ENCODE peak calls at places on chromosomes 13 and 19, in four cellular contexts. V is mucosa of descending colon, H is cardiac muscle cell, Q is A549. S is an unnamed sample.

GRCh38 chr13:35789335-35790166 is 313.1 kb upstream of the MAB21L1 start:
- DNase-seq in H (peak; percentile 49), Q (peak; percentile 7), V (no peak), S (no peak)

GRCh38 chr19:49559928-49560327 is 20.4 kb downstream of the NOSIP start:
- DNase-seq in Q (no peak), H (no peak), V (peak; percentile 33), S (no peak)

GRCh38 chr13:112733661-112734379 is 44.0 kb downstream of the ATP11A start:
- DNase-seq in H (peak; percentile 45), Q (no peak), V (no peak), S (no peak)

GRCh38 chr19:4046946-4047683 is 19.6 kb downstream of the ZBTB7A start:
- DNase-seq in H (no peak), Q (no peak), V (no peak), S (no peak)

GRCh38 chr19:50870417-50871089 is 2.7 kb upstream of the KLK2 start:
- DNase-seq in Q (peak; percentile 65), V (no peak), H (no peak), S (no peak)

GRCh38 chr13:113903361-113903760 is 39.5 kb upstream of the GAS6 start:
- DNase-seq in H (no peak), Q (no peak), V (no peak), S (no peak)

GRCh38 chr19:28685802-28686201 is 527.1 kb downstream of the UQCRFS1 start:
- DNase-seq in H (no peak), Q (no peak), V (no peak), S (no peak)

GRCh38 chr19:58386576-58387337 is at the start of gene RPS5:
- DNase-seq in V (peak; percentile 98), H (peak; percentile 99), Q (peak; percentile 100), S (peak; percentile 97)

GRCh38 chr19:3506384-3507340 is 551 bp downstream of the FZR1 start:
- DNase-seq in H (peak; percentile 43), Q (no peak), V (peak; percentile 51), S (no peak)

GRCh38 chr19:53977991-53978731 is 13.3 kb upstream of the CACNG6 start:
- DNase-seq in V (peak; percentile 26), H (peak; percentile 97), Q (peak; percentile 99), S (peak; percentile 55)

GRCh38 chr13:27622102-27622820 is 569 bp downstream of the POLR1D start:
- DNase-seq in V (peak; percentile 50), Q (no peak), H (peak; percentile 50), S (no peak)

GRCh38 chr19:55099557-55100506 is 17.6 kb downstream of the PPP1R12C start:
- DNase-seq in V (no peak), Q (no peak), H (peak; percentile 58), S (no peak)

GRCh38 chr13:54133721-54134120 is 1105.1 kb downstream of the OLFM4 start:
- DNase-seq in H (no peak), Q (no peak), V (no peak), S (no peak)

GRCh38 chr13:76937416-76937815 is 10.9 kb upstream of the ACOD1 start:
- DNase-seq in H (no peak), V (no peak), Q (peak; percentile 3), S (peak; percentile 65)

GRCh38 chr13:73303858-73304257 is 245.1 kb downstream of the KLF5 start:
- DNase-seq in H (no peak), Q (no peak), V (no peak), S (no peak)

GRCh38 chr19:52270266-52270885 is 989 bp downstream of the ZNF766 start:
- DNase-seq in Q (peak; percentile 47), H (no peak), V (peak; percentile 9), S (no peak)

GRCh38 chr19:54448037-54448773 is 794 bp upstream of the LENG8 start:
- DNase-seq in H (peak; percentile 69), Q (peak; percentile 71), V (peak; percentile 68), S (peak; percentile 64)

GRCh38 chr19:3154957-3155736 is 19.3 kb downstream of the GNA15 start:
- DNase-seq in Q (peak; percentile 75), V (peak; percentile 62), H (no peak), S (peak; percentile 94)

GRCh38 chr13:36817996-36818395 is 1.0 kb upstream of the RFXAP start:
- DNase-seq in V (no peak), H (no peak), Q (no peak), S (no peak)

GRCh38 chr19:43618921-43619261 is 538 bp downstream of the ZNF428 start:
- DNase-seq in V (no peak), Q (peak; percentile 53), H (no peak), S (no peak)

GRCh38 chr13:51832471-51833152 is 12.4 kb downstream of the TMEM272 start:
- DNase-seq in V (peak; percentile 27), H (peak; percentile 28), Q (peak; percentile 21), S (peak; percentile 55)

GRCh38 chr13:20392530-20392929 is 133.1 kb downstream of the CRYL1 start:
- DNase-seq in Q (no peak), V (no peak), H (no peak), S (no peak)

GRCh38 chr19:14138576-14139265 is 2.3 kb upstream of the ASF1B start:
- DNase-seq in H (peak; percentile 39), V (no peak), Q (no peak), S (no peak)

GRCh38 chr19:38683393-38684077 is 36.1 kb downstream of the ACTN4 start:
- DNase-seq in V (peak; percentile 90), Q (peak; percentile 100), H (peak; percentile 56), S (peak; percentile 92)

GRCh38 chr19:38699647-38700349 is 44.5 kb downstream of the CAPN12 start:
- DNase-seq in Q (no peak), V (no peak), H (no peak), S (no peak)

GRCh38 chr19:1423445-1424181 is 14.6 kb upstream of the RPS15 start:
- DNase-seq in Q (no peak), H (no peak), V (no peak), S (no peak)

GRCh38 chr19:16368385-16369305 is 44.0 kb downstream of the KLF2 start:
- DNase-seq in V (no peak), H (no peak), Q (no peak), S (no peak)

GRCh38 chr13:41177616-41178015 is 16.8 kb downstream of the KBTBD7 start:
- DNase-seq in H (no peak), V (no peak), Q (no peak), S (no peak)

GRCh38 chr19:29086182-29086581 is 126.8 kb downstream of the UQCRFS1 start:
- DNase-seq in Q (no peak), H (no peak), V (no peak), S (no peak)

GRCh38 chr13:40657961-40658360 is 8.5 kb downstream of the FOXO1 start:
- DNase-seq in V (no peak), Q (no peak), H (no peak), S (no peak)

DNA sequence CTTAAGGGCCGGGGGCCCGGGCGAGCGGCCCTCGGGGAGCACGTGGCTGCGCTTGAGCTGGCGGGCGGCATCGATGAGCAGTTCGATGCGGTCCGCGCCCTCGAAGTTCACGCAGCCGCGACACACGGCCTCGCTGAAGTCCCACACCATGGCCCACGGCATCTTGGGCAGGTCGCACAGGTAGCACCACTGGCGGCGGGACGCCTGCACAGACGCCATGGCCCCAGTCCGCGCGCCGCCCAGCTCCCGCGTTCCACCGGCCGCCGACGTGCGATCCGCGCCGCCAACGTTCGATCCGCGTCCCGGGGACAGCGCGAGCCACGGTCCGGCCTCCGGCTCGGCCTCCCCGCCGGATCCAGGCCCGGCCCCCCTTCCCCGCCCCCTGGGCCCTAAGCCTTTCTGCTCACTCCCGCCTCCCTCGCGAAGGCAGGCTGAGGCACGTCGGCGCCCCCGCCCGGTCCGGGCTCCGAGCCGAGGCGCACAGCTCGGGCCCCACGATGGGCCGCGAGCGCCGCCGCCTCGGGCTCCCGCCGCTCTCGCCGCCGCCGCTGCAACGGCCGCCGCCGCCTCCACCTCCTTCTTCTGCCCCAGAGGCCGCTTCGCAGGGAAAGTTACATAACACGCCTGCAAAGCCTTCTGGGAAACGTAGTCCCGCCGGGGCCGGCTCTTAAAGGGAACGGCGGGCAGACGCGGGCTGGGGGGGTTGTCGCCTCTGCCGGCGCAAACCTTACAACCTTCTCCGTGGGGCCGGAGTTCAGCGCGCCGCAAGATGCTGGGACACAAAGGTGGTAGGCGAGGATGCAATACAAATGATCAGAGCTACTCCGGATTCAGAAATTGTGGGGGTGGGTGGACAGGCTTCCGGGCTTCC is at the start of gene IRF2BP1:
- DNase-seq in Q (peak; percentile 97), H (peak; percentile 96), V (peak; percentile 96), S (peak; percentile 92)
- TF ChIP-seq CTCF in Q (no peak), H (no peak), V (no peak), S (peak; percentile 11)

GRCh38 chr13:30880151-30880551 is 25.9 kb upstream of the MEDAG start:
- DNase-seq in V (no peak), Q (no peak), H (no peak), S (no peak)
- TF ChIP-seq CTCF in V (no peak), Q (no peak), H (no peak), S (no peak)

GRCh38 chr19:6126335-6126974 is 9.0 kb upstream of the ACSBG2 start:
- DNase-seq in V (peak; percentile 8), H (peak; percentile 41), Q (peak; percentile 62), S (no peak)
- TF ChIP-seq CTCF in V (no peak), H (peak; percentile 38), Q (peak; percentile 55), S (no peak)

DNA sequence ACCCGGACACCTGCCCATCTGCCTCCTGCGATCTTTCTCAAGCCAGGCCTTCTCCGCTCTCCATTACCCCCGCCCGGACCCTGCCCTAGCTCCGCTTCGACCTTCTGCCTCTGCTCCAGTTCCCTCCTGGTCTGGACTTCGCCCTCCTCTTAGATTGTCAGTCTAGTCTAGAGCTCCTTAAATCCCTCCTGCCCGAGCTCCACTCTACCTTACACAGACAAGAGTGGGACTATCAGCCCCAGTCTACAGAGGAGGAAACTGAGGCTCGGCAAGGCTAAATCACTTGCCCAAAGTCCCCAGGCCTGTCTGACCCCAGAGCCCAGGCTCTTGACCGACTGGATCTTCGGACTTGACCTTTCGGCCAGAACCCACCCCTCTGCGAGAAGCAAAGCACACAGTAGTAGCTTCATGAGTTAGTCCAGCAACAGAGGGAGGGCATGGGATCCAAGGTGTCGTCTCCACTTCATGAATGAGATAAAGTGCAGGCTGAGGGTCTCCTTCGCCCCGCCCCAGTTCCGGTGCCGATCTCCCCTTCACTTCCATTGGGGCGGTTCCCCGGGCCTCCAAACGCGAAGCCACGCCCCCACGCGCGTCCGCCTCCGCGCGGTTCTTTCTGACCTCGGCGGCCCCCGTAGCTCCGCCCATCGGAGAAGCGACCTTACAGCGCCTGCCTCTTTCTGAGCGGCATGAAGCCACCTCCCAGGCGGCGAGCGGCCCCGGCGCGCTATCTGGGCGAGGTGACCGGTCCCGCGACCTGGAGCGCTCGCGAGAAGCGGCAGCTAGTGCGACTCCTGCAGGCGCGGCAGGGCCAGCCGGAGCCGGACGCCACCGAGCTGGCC is at the start of gene SNAPC2:
- DNase-seq in H (peak; percentile 95), V (peak; percentile 98), Q (peak; percentile 60), S (peak; percentile 93)
- TF ChIP-seq CTCF in H (no peak), V (no peak), Q (no peak), S (no peak)